ENCODE peak calls at places on chromosomes 3 and 15, in four cellular contexts. One of them, this sample, is unnamed.

GRCh38 chr3:173553635-173554280 is 156.2 kb downstream of the NLGN1 start:
- DNase-seq in tibial nerve: no peak
- DNase-seq in Panc1: peak; percentile 15
- DNase-seq in kidney: no peak
- DNase-seq in this sample: no peak

GRCh38 chr3:197367081-197367780 is 68.8 kb upstream of the DLG1 start:
- DNase-seq in tibial nerve: no peak
- DNase-seq in Panc1: no peak
- DNase-seq in kidney: no peak
- DNase-seq in this sample: no peak

GRCh38 chr15:34364041-34364440 is 3.0 kb downstream of the LPCAT4 start:
- DNase-seq in kidney: no peak
- DNase-seq in Panc1: no peak
- DNase-seq in tibial nerve: no peak
- DNase-seq in this sample: no peak

GRCh38 chr15:29534378-29534777 is 264.8 kb upstream of the NSMCE3 start:
- DNase-seq in Panc1: no peak
- DNase-seq in kidney: no peak
- DNase-seq in tibial nerve: no peak
- DNase-seq in this sample: no peak

GRCh38 chr3:71846189-71846588 is 61.2 kb upstream of the PROK2 start:
- DNase-seq in Panc1: no peak
- DNase-seq in tibial nerve: no peak
- DNase-seq in kidney: no peak
- DNase-seq in this sample: no peak

GRCh38 chr3:50251220-50251619 is 15.2 kb downstream of the GNAI2 start:
- DNase-seq in tibial nerve: no peak
- DNase-seq in Panc1: no peak
- DNase-seq in kidney: no peak
- DNase-seq in this sample: no peak

GRCh38 chr15:60004019-60004845 is at the start of gene FOXB1:
- DNase-seq in Panc1: no peak
- DNase-seq in tibial nerve: no peak
- DNase-seq in kidney: no peak
- DNase-seq in this sample: peak; percentile 64

GRCh38 chr15:89528757-89529352 is 32.5 kb upstream of the RHCG start:
- DNase-seq in Panc1: no peak
- DNase-seq in kidney: no peak
- DNase-seq in tibial nerve: no peak
- DNase-seq in this sample: no peak

GRCh38 chr15:72227720-72228119 is 3.3 kb downstream of the PKM start:
- DNase-seq in kidney: no peak
- DNase-seq in Panc1: no peak
- DNase-seq in tibial nerve: no peak
- DNase-seq in this sample: no peak

GRCh38 chr15:57665187-57665586 is 41.3 kb upstream of the POLR2M start:
- DNase-seq in Panc1: no peak
- DNase-seq in kidney: no peak
- DNase-seq in tibial nerve: no peak
- DNase-seq in this sample: no peak

GRCh38 chr15:25790003-25790660 is 73.0 kb downstream of the ATP10A start:
- DNase-seq in Panc1: no peak
- DNase-seq in kidney: peak; percentile 64
- DNase-seq in tibial nerve: peak; percentile 56
- DNase-seq in this sample: no peak

GRCh38 chr15:25179673-25180511 is 225.1 kb downstream of the SNRPN start:
- DNase-seq in tibial nerve: no peak
- DNase-seq in kidney: peak; percentile 52
- DNase-seq in Panc1: no peak
- DNase-seq in this sample: peak; percentile 3

GRCh38 chr3:37115451-37115850 is 58.9 kb downstream of the LRRFIP2 start:
- DNase-seq in Panc1: no peak
- DNase-seq in tibial nerve: no peak
- DNase-seq in kidney: no peak
- DNase-seq in this sample: no peak

GRCh38 chr15:74988007-74988800 is 7.2 kb upstream of the SCAMP5 start:
- DNase-seq in Panc1: no peak
- DNase-seq in tibial nerve: no peak
- DNase-seq in kidney: no peak
- DNase-seq in this sample: peak; percentile 26
- TF ChIP-seq CTCF in Panc1: peak; percentile 88
- TF ChIP-seq CTCF in tibial nerve: peak; percentile 5
- TF ChIP-seq CTCF in kidney: no peak
- TF ChIP-seq CTCF in this sample: no peak

GRCh38 chr3:104635872-104636580 is 730.7 kb upstream of the ALCAM start:
- DNase-seq in tibial nerve: no peak
- DNase-seq in kidney: no peak
- DNase-seq in Panc1: no peak
- DNase-seq in this sample: no peak
- TF ChIP-seq CTCF in tibial nerve: no peak
- TF ChIP-seq CTCF in kidney: no peak
- TF ChIP-seq CTCF in Panc1: no peak
- TF ChIP-seq CTCF in this sample: no peak

GRCh38 chr3:57221883-57222282 is 5.6 kb upstream of the APPL1 start:
- DNase-seq in kidney: no peak
- DNase-seq in tibial nerve: no peak
- DNase-seq in Panc1: no peak
- DNase-seq in this sample: no peak
- TF ChIP-seq CTCF in kidney: peak; percentile 28
- TF ChIP-seq CTCF in tibial nerve: no peak
- TF ChIP-seq CTCF in Panc1: peak; percentile 49
- TF ChIP-seq CTCF in this sample: no peak

GRCh38 chr3:112676659-112677234 is 35.8 kb upstream of the CCDC80 start:
- DNase-seq in Panc1: peak; percentile 90
- DNase-seq in tibial nerve: no peak
- DNase-seq in kidney: peak; percentile 80
- DNase-seq in this sample: no peak
- TF ChIP-seq CTCF in Panc1: no peak
- TF ChIP-seq CTCF in tibial nerve: no peak
- TF ChIP-seq CTCF in kidney: no peak
- TF ChIP-seq CTCF in this sample: no peak

This sample was measured in glutamatergic neuron.